ENCODE peak calls at places on chromosomes 4 and X, in ten cellular contexts. P is iris pigment epithelial cell; C is lung; Z is RCC 7860; X is stimulated activated CD4-positive, alpha-beta T cell treated with anti-CD3 and anti-CD28 coated beads, Interleukin-4, amount 100 ng/mL, for 48 hours; L is mesothelial cell of epicardium; D is NCI-H2029 treated with DMSO at 0.1 percent for 48 hours; U is progenitor cell of endocrine pancreas; B is activated CD4-positive, alpha-beta T cell treated with anti-CD3 and anti-CD28 coated beads for 4 hours; O is heart right ventricle. I is an unnamed sample.
A peak's percentile ranks its signal among the peaks of the same experiment; 100 is the strongest.

GRCh38 chr4:7429601-7430078 is 5.1 kb downstream of the PSAPL1 start:
- DNase-seq in O (no peak), X (no peak), P (no peak), B (no peak), Z (no peak), U (no peak), D (no peak), L (no peak), C (no peak), I (no peak)

GRCh38 chr4:152780267-152780811 is 585 bp downstream of the ARFIP1 start:
- DNase-seq in B (no peak), Z (peak; percentile 4), D (no peak), C (no peak), U (no peak), P (peak; percentile 20), O (no peak), L (no peak), X (no peak), I (no peak)

GRCh38 chrX:830532-830931 is 199.9 kb downstream of the SHOX start:
- DNase-seq in C (no peak), Z (no peak), U (no peak), X (no peak), D (no peak), O (no peak), P (no peak), B (no peak), L (no peak), I (no peak)

GRCh38 chrX:130916636-130917422 is 13.8 kb upstream of the ENOX2 start:
- DNase-seq in O (no peak), Z (peak; percentile 15), L (peak; percentile 32), P (peak; percentile 48), C (no peak), X (peak; percentile 11), U (peak; percentile 24), D (peak; percentile 1), B (peak; percentile 33), I (no peak)

GRCh38 chr4:164384416-164384815 is 369.5 kb upstream of the SMIM31 start:
- DNase-seq in P (no peak), X (no peak), D (no peak), C (no peak), Z (no peak), O (no peak), L (no peak), B (no peak), U (no peak), I (no peak)

GRCh38 chr4:25904748-25905082 is 9.3 kb upstream of the SMIM20 start:
- DNase-seq in X (no peak), U (no peak), L (no peak), P (no peak), O (no peak), Z (no peak), D (no peak), C (no peak), B (no peak), I (no peak)

GRCh38 chr4:26076000-26076587 is 162.1 kb downstream of the SMIM20 start:
- DNase-seq in X (no peak), L (no peak), Z (no peak), B (peak; percentile 27), P (peak; percentile 75), C (no peak), D (no peak), O (no peak), U (no peak), I (no peak)

GRCh38 chr4:40864531-40864930 is 114.8 kb downstream of the NSUN7 start:
- DNase-seq in U (no peak), C (no peak), O (no peak), P (no peak), Z (no peak), D (no peak), L (no peak), X (no peak), B (no peak), I (no peak)